ENCODE peak calls at places on chromosomes 13 and 19, in four cellular contexts. One of them, this sample, is unnamed.

GRCh38 chr13:101700598-101700997 is 248.1 kb downstream of the ITGBL1 start:
- DNase-seq in left colon: no peak
- DNase-seq in OCI-LY7: no peak
- DNase-seq in WTC11: no peak
- DNase-seq in this sample: peak; percentile 84

GRCh38 chr19:35253316-35254286 is 4.8 kb downstream of the LSR start:
- DNase-seq in left colon: no peak
- DNase-seq in OCI-LY7: no peak
- DNase-seq in WTC11: peak; percentile 17
- DNase-seq in this sample: no peak

GRCh38 chr13:93477238-93477637 is 250.6 kb downstream of the GPC6 start:
- DNase-seq in left colon: no peak
- DNase-seq in OCI-LY7: no peak
- DNase-seq in WTC11: no peak
- DNase-seq in this sample: no peak

GRCh38 chr13:68232351-68233130 is 1002.4 kb upstream of the PCDH9 start:
- DNase-seq in left colon: no peak
- DNase-seq in OCI-LY7: no peak
- DNase-seq in WTC11: no peak
- DNase-seq in this sample: no peak

GRCh38 chr13:74796126-74796643 is 662.0 kb upstream of the KLF12 start:
- DNase-seq in left colon: no peak
- DNase-seq in OCI-LY7: no peak
- DNase-seq in WTC11: peak; percentile 10
- DNase-seq in this sample: peak; percentile 11

GRCh38 chr19:47459477-47459876 is 12.2 kb downstream of the SLC8A2 start:
- DNase-seq in left colon: no peak
- DNase-seq in OCI-LY7: no peak
- DNase-seq in WTC11: no peak
- DNase-seq in this sample: no peak

GRCh38 chr19:48510421-48511268 is 990 bp downstream of the LMTK3 start:
- DNase-seq in left colon: peak; percentile 57
- DNase-seq in OCI-LY7: peak; percentile 76
- DNase-seq in WTC11: peak; percentile 89
- DNase-seq in this sample: peak; percentile 46

GRCh38 chr19:33823341-33823740 is 26.7 kb downstream of the KCTD15 start:
- DNase-seq in left colon: no peak
- DNase-seq in OCI-LY7: no peak
- DNase-seq in WTC11: no peak
- DNase-seq in this sample: no peak

GRCh38 chr13:111970501-111971155 is 96.3 kb upstream of the SOX1 start:
- DNase-seq in left colon: no peak
- DNase-seq in OCI-LY7: no peak
- DNase-seq in WTC11: no peak
- DNase-seq in this sample: no peak

GRCh38 chr19:4586245-4586644 is 26.8 kb upstream of the SEMA6B start:
- DNase-seq in left colon: no peak
- DNase-seq in OCI-LY7: no peak
- DNase-seq in WTC11: no peak
- DNase-seq in this sample: no peak

GRCh38 chr13:41554180-41554579 is 96.8 kb downstream of the RGCC start:
- DNase-seq in left colon: no peak
- DNase-seq in OCI-LY7: peak; percentile 18
- DNase-seq in WTC11: no peak
- DNase-seq in this sample: no peak

GRCh38 chr19:10602330-10603083 is 15.4 kb upstream of the AP1M2 start:
- DNase-seq in left colon: peak; percentile 73
- DNase-seq in OCI-LY7: peak; percentile 90
- DNase-seq in WTC11: peak; percentile 91
- DNase-seq in this sample: peak; percentile 45

GRCh38 chr19:58382997-58383603 is 2.3 kb upstream of the ZNF837 start:
- DNase-seq in left colon: no peak
- DNase-seq in OCI-LY7: no peak
- DNase-seq in WTC11: no peak
- DNase-seq in this sample: no peak

GRCh38 chr19:5578094-5578846 is 10.5 kb upstream of the TINCR start:
- DNase-seq in left colon: peak; percentile 36
- DNase-seq in OCI-LY7: peak; percentile 70
- DNase-seq in WTC11: peak; percentile 88
- DNase-seq in this sample: peak; percentile 48

GRCh38 chr13:95267662-95268369 is 33.4 kb downstream of the ABCC4 start:
- DNase-seq in left colon: no peak
- DNase-seq in OCI-LY7: no peak
- DNase-seq in WTC11: no peak
- DNase-seq in this sample: peak; percentile 93

GRCh38 chr19:28687296-28687695 is 525.7 kb downstream of the UQCRFS1 start:
- DNase-seq in left colon: no peak
- DNase-seq in OCI-LY7: no peak
- DNase-seq in WTC11: no peak
- DNase-seq in this sample: no peak

GRCh38 chr19:3296034-3296433 is 70.3 kb upstream of the NFIC start:
- DNase-seq in left colon: no peak
- DNase-seq in OCI-LY7: no peak
- DNase-seq in WTC11: no peak
- DNase-seq in this sample: no peak

GRCh38 chr19:16841391-16841926 is 12.3 kb downstream of the SIN3B start:
- DNase-seq in left colon: no peak
- DNase-seq in OCI-LY7: no peak
- DNase-seq in WTC11: no peak
- DNase-seq in this sample: no peak

GRCh38 chr19:29671393-29672076 is 6.3 kb downstream of the PLEKHF1 start:
- DNase-seq in left colon: no peak
- DNase-seq in OCI-LY7: peak; percentile 34
- DNase-seq in WTC11: no peak
- DNase-seq in this sample: peak; percentile 66

GRCh38 chr13:75751350-75751749 is 115.2 kb downstream of the LMO7 start:
- DNase-seq in left colon: no peak
- DNase-seq in OCI-LY7: no peak
- DNase-seq in WTC11: no peak
- DNase-seq in this sample: no peak

This sample was measured in fibroblast of mammary gland.